ENCODE peak calls at places on chromosomes 11 and 22, in seven cellular contexts. One of them, this sample, is unnamed.

GRCh38 chr22:28027453-28028448 is 108.7 kb upstream of the PITPNB start:
- DNase-seq in OCI-LY7: no peak
- DNase-seq in adrenal gland: no peak
- DNase-seq in A549: no peak
- DNase-seq in BE2C: peak; percentile 88
- DNase-seq in uterus: no peak
- DNase-seq in endodermal cell: no peak
- DNase-seq in this sample: no peak

GRCh38 chr22:36486619-36487384 is 5.4 kb upstream of the TXN2 start:
- DNase-seq in OCI-LY7: peak; percentile 53
- DNase-seq in adrenal gland: peak; percentile 70
- DNase-seq in A549: peak; percentile 49
- DNase-seq in BE2C: peak; percentile 72
- DNase-seq in uterus: no peak
- DNase-seq in endodermal cell: peak; percentile 91
- DNase-seq in this sample: peak; percentile 58

GRCh38 chr11:122556605-122557004 is 98.9 kb upstream of the UBASH3B start:
- DNase-seq in OCI-LY7: no peak
- DNase-seq in adrenal gland: no peak
- DNase-seq in A549: no peak
- DNase-seq in BE2C: peak; percentile 54
- DNase-seq in uterus: no peak
- DNase-seq in endodermal cell: peak; percentile 89
- DNase-seq in this sample: no peak

GRCh38 chr22:46825145-46825544 is 62.7 kb downstream of the TBC1D22A start:
- DNase-seq in OCI-LY7: no peak
- DNase-seq in adrenal gland: no peak
- DNase-seq in A549: no peak
- DNase-seq in BE2C: no peak
- DNase-seq in uterus: no peak
- DNase-seq in endodermal cell: peak; percentile 5
- DNase-seq in this sample: no peak

GRCh38 chr11:117931971-117932370 is 2.8 kb upstream of the TMPRSS13 start:
- DNase-seq in OCI-LY7: no peak
- DNase-seq in adrenal gland: no peak
- DNase-seq in A549: no peak
- DNase-seq in BE2C: no peak
- DNase-seq in uterus: no peak
- DNase-seq in endodermal cell: peak; percentile 47
- DNase-seq in this sample: peak; percentile 32

GRCh38 chr11:62996271-62996670 is 11.5 kb upstream of the SLC22A6 start:
- DNase-seq in OCI-LY7: no peak
- DNase-seq in adrenal gland: no peak
- DNase-seq in A549: no peak
- DNase-seq in BE2C: no peak
- DNase-seq in uterus: no peak
- DNase-seq in endodermal cell: no peak
- DNase-seq in this sample: no peak

GRCh38 chr22:42807185-42807584 is 49.9 kb downstream of the ARFGAP3 start:
- DNase-seq in OCI-LY7: no peak
- DNase-seq in adrenal gland: no peak
- DNase-seq in A549: no peak
- DNase-seq in BE2C: no peak
- DNase-seq in uterus: no peak
- DNase-seq in endodermal cell: no peak
- DNase-seq in this sample: no peak

GRCh38 chr11:67268036-67268683 is 1.9 kb downstream of the GRK2 start:
- DNase-seq in OCI-LY7: peak; percentile 92
- DNase-seq in adrenal gland: no peak
- DNase-seq in A549: no peak
- DNase-seq in BE2C: no peak
- DNase-seq in uterus: peak; percentile 17
- DNase-seq in endodermal cell: no peak
- DNase-seq in this sample: no peak

GRCh38 chr11:36455658-36456111 is 54.4 kb downstream of the TRAF6 start:
- DNase-seq in OCI-LY7: no peak
- DNase-seq in adrenal gland: peak; percentile 67
- DNase-seq in A549: peak; percentile 46
- DNase-seq in BE2C: peak; percentile 47
- DNase-seq in uterus: peak; percentile 63
- DNase-seq in endodermal cell: peak; percentile 65
- DNase-seq in this sample: no peak

GRCh38 chr11:76605338-76606074 is 65.0 kb downstream of the LRRC32 start:
- DNase-seq in OCI-LY7: no peak
- DNase-seq in adrenal gland: no peak
- DNase-seq in A549: no peak
- DNase-seq in BE2C: no peak
- DNase-seq in uterus: no peak
- DNase-seq in endodermal cell: no peak
- DNase-seq in this sample: no peak

GRCh38 chr22:44093791-44094190 is 69.7 kb downstream of the PARVB start:
- DNase-seq in OCI-LY7: no peak
- DNase-seq in adrenal gland: no peak
- DNase-seq in A549: no peak
- DNase-seq in BE2C: no peak
- DNase-seq in uterus: no peak
- DNase-seq in endodermal cell: no peak
- DNase-seq in this sample: no peak

GRCh38 chr22:17477401-17477833 is 85.9 kb upstream of the SLC25A18 start:
- DNase-seq in OCI-LY7: no peak
- DNase-seq in adrenal gland: peak; percentile 10
- DNase-seq in A549: no peak
- DNase-seq in BE2C: no peak
- DNase-seq in uterus: peak; percentile 43
- DNase-seq in endodermal cell: peak; percentile 44
- DNase-seq in this sample: no peak

GRCh38 chr22:36155702-36156101 is 4.9 kb downstream of the APOL3 start:
- DNase-seq in OCI-LY7: no peak
- DNase-seq in adrenal gland: peak; percentile 66
- DNase-seq in A549: no peak
- DNase-seq in BE2C: no peak
- DNase-seq in uterus: peak; percentile 83
- DNase-seq in endodermal cell: no peak
- DNase-seq in this sample: no peak

GRCh38 chr11:33059331-33060007 is 20.1 kb downstream of the TCP11L1 start:
- DNase-seq in OCI-LY7: no peak
- DNase-seq in adrenal gland: no peak
- DNase-seq in A549: no peak
- DNase-seq in BE2C: no peak
- DNase-seq in uterus: no peak
- DNase-seq in endodermal cell: peak; percentile 26
- DNase-seq in this sample: no peak

GRCh38 chr22:22770280-22770871 is 117.2 kb upstream of the IGLL5 start:
- DNase-seq in OCI-LY7: peak; percentile 59
- DNase-seq in adrenal gland: peak; percentile 63
- DNase-seq in A549: peak; percentile 30
- DNase-seq in BE2C: peak; percentile 66
- DNase-seq in uterus: no peak
- DNase-seq in endodermal cell: peak; percentile 95
- DNase-seq in this sample: peak; percentile 66

GRCh38 chr11:102940714-102941588 is 14.6 kb downstream of the MMP13 start:
- DNase-seq in OCI-LY7: peak; percentile 65
- DNase-seq in adrenal gland: peak; percentile 67
- DNase-seq in A549: peak; percentile 59
- DNase-seq in BE2C: peak; percentile 38
- DNase-seq in uterus: peak; percentile 28
- DNase-seq in endodermal cell: peak; percentile 77
- DNase-seq in this sample: peak; percentile 66

GRCh38 chr11:131670876-131671275 is 300.5 kb downstream of the NTM start:
- DNase-seq in OCI-LY7: no peak
- DNase-seq in adrenal gland: no peak
- DNase-seq in A549: no peak
- DNase-seq in BE2C: no peak
- DNase-seq in uterus: no peak
- DNase-seq in endodermal cell: peak; percentile 20
- DNase-seq in this sample: no peak

GRCh38 chr11:8265681-8266241 is 2.1 kb upstream of the LMO1 start:
- DNase-seq in OCI-LY7: no peak
- DNase-seq in adrenal gland: no peak
- DNase-seq in A549: no peak
- DNase-seq in BE2C: no peak
- DNase-seq in uterus: peak; percentile 4
- DNase-seq in endodermal cell: peak; percentile 79
- DNase-seq in this sample: peak; percentile 34

GRCh38 chr11:64747961-64748715 is 4.2 kb upstream of the RASGRP2 start:
- DNase-seq in OCI-LY7: no peak
- DNase-seq in adrenal gland: no peak
- DNase-seq in A549: no peak
- DNase-seq in BE2C: no peak
- DNase-seq in uterus: peak; percentile 14
- DNase-seq in endodermal cell: no peak
- DNase-seq in this sample: no peak

GRCh38 chr22:23370251-23370650 is 189.9 kb downstream of the BCR start:
- DNase-seq in OCI-LY7: no peak
- DNase-seq in adrenal gland: no peak
- DNase-seq in A549: no peak
- DNase-seq in BE2C: no peak
- DNase-seq in uterus: no peak
- DNase-seq in endodermal cell: no peak
- DNase-seq in this sample: no peak

GRCh38 chr11:94501522-94501921 is 7.7 kb downstream of the ANKRD49 start:
- DNase-seq in OCI-LY7: no peak
- DNase-seq in adrenal gland: no peak
- DNase-seq in A549: no peak
- DNase-seq in BE2C: no peak
- DNase-seq in uterus: no peak
- DNase-seq in endodermal cell: no peak
- DNase-seq in this sample: no peak
- TF ChIP-seq CTCF in OCI-LY7: peak; percentile 23
- TF ChIP-seq CTCF in adrenal gland: no peak
- TF ChIP-seq CTCF in A549: no peak
- TF ChIP-seq CTCF in BE2C: peak; percentile 14
- TF ChIP-seq CTCF in uterus: no peak
- TF ChIP-seq CTCF in endodermal cell: peak; percentile 62
- TF ChIP-seq CTCF in this sample: no peak

GRCh38 chr11:46696212-46696558 is 4.2 kb downstream of the ARHGAP1 start:
- DNase-seq in OCI-LY7: no peak
- DNase-seq in adrenal gland: peak; percentile 85
- DNase-seq in A549: no peak
- DNase-seq in BE2C: no peak
- DNase-seq in uterus: no peak
- DNase-seq in endodermal cell: no peak
- DNase-seq in this sample: no peak
- H3K4me1 ChIP-seq in OCI-LY7: peaks cover 10% of the 10 kb centered on the region
- H3K4me1 ChIP-seq in adrenal gland: peaks cover 56% of the 10 kb centered on the region
- H3K4me1 ChIP-seq in A549: peaks cover 14% of the 10 kb centered on the region
- H3K4me1 ChIP-seq in BE2C: no peaks in the 10 kb centered on the region
- H3K4me1 ChIP-seq in uterus: peaks cover 43% of the 10 kb centered on the region
- H3K4me1 ChIP-seq in endodermal cell: peaks cover 5% of the 10 kb centered on the region
- H3K4me1 ChIP-seq in this sample: no peaks in the 10 kb centered on the region

GRCh38 chr11:94134651-94135512 is 6.2 kb downstream of the PANX1 start:
- DNase-seq in OCI-LY7: no peak
- DNase-seq in adrenal gland: peak; percentile 78
- DNase-seq in A549: no peak
- DNase-seq in BE2C: peak; percentile 74
- DNase-seq in uterus: peak; percentile 81
- DNase-seq in endodermal cell: no peak
- DNase-seq in this sample: no peak
- H3K4me3 ChIP-seq in OCI-LY7: no peak overlapping the region
- H3K4me3 ChIP-seq in adrenal gland: no peak overlapping the region
- H3K4me3 ChIP-seq in A549: no peak overlapping the region
- H3K4me3 ChIP-seq in BE2C: no peak overlapping the region
- H3K4me3 ChIP-seq in uterus: no peak overlapping the region
- H3K4me3 ChIP-seq in endodermal cell: no peak overlapping the region
- H3K4me3 ChIP-seq in this sample: no peak overlapping the region

DNA sequence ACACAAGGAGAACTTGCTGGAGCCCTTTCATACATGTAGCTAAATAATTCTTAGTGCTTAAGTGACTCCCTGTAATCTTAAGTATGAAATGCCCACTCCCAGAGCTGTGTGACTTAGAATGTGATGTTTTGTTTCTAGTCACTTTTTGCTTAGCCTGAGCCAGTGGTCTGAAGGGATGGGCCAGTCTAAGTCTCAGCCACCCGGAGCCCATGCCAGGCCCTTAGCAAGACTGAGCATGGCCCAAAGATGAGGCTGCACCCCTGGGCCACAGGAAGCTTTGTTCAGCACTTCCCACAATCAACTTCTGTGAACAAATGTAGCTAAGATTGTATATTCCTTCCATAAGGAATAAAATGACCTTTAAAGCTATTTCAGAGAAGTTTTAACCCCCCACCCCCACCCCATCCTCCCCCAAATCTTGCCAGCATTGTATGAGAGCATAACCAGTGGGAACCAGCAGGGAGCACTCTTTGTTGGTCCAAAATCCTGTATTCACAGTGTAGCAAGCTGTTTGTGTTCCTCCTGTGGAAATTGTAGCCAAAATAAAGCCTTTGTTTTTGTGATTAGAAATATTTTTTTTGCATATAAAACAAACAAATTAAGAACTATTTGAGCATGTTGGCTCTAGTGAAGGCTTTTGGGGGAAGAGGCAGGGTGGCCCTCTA is 73.8 kb upstream of the GAL start:
- DNase-seq in OCI-LY7: no peak
- DNase-seq in adrenal gland: no peak
- DNase-seq in A549: peak; percentile 14
- DNase-seq in BE2C: no peak
- DNase-seq in uterus: no peak
- DNase-seq in endodermal cell: no peak
- DNase-seq in this sample: no peak
- TF ChIP-seq CTCF in OCI-LY7: peak; percentile 56
- TF ChIP-seq CTCF in adrenal gland: no peak
- TF ChIP-seq CTCF in A549: no peak
- TF ChIP-seq CTCF in BE2C: peak; percentile 61
- TF ChIP-seq CTCF in uterus: no peak
- TF ChIP-seq CTCF in endodermal cell: peak; percentile 66
- TF ChIP-seq CTCF in this sample: peak; percentile 12

DNA sequence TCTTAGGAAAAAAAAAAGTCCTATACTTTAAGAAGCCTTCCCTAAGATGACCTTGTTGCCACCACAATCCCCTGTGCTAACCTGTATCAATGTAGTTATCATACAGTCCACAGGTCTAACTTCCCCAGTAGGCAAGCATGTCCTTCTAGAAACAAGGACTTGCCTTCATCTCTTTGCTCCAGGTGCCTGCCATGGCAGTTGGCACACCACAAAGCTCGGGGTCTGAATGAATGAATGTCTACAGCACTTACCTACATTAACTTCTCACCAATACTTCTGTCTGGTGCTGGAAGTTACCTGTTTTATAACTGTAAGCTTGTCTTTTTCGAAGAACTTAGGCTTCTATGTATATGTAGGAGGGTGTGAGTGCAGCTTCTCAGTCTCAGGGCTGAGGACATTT is 23.4 kb downstream of the CLPB start:
- DNase-seq in OCI-LY7: no peak
- DNase-seq in adrenal gland: no peak
- DNase-seq in A549: no peak
- DNase-seq in BE2C: no peak
- DNase-seq in uterus: no peak
- DNase-seq in endodermal cell: peak; percentile 23
- DNase-seq in this sample: no peak
- H3K4me1 ChIP-seq in OCI-LY7: peaks cover 21% of the 10 kb centered on the region
- H3K4me1 ChIP-seq in adrenal gland: peaks cover 33% of the 10 kb centered on the region
- H3K4me1 ChIP-seq in A549: peaks cover 4% of the 10 kb centered on the region
- H3K4me1 ChIP-seq in BE2C: peaks cover 49% of the 10 kb centered on the region
- H3K4me1 ChIP-seq in uterus: no peaks in the 10 kb centered on the region
- H3K4me1 ChIP-seq in endodermal cell: no peaks in the 10 kb centered on the region
- H3K4me1 ChIP-seq in this sample: peaks cover 8% of the 10 kb centered on the region